ENCODE peak calls at places on chromosomes 16 and 17, in ten cellular contexts. B, E, Z, T, P, Y, K, O, A and F are unnamed samples.

GRCh38 chr17:63163158-63163520 is 197.1 kb downstream of the TANC2 start:
- DNase-seq in O (no peak), K (no peak), Z (no peak), P (no peak), B (no peak), A (no peak), Y (no peak), E (no peak), T (no peak), F (no peak)

GRCh38 chr17:81043725-81044427 is 8.9 kb downstream of the BAIAP2 start:
- DNase-seq in K (peak; percentile 70), E (no peak), Y (no peak), P (no peak), T (no peak), B (no peak), Z (no peak), O (no peak), A (no peak), F (peak; percentile 59)

GRCh38 chr17:29593546-29594440 is 861 bp downstream of the ANKRD13B start:
- DNase-seq in K (peak; percentile 31), O (no peak), Y (peak; percentile 60), E (no peak), Z (no peak), A (peak; percentile 15), B (no peak), T (no peak), P (no peak), F (peak; percentile 41)

GRCh38 chr17:81993726-81994592 is 16.5 kb downstream of the ASPSCR1 start:
- DNase-seq in O (no peak), E (no peak), B (no peak), T (no peak), K (no peak), A (no peak), P (no peak), Z (no peak), Y (no peak), F (no peak)

GRCh38 chr16:68978303-68978954 is 127.0 kb upstream of the HAS3 start:
- DNase-seq in B (no peak), A (no peak), P (no peak), Z (no peak), E (no peak), K (no peak), O (no peak), Y (no peak), T (no peak), F (peak; percentile 40)

GRCh38 chr17:2854662-2855061 is 58.4 kb downstream of the RAP1GAP2 start:
- DNase-seq in B (no peak), A (no peak), E (no peak), K (peak; percentile 50), O (no peak), P (no peak), Y (no peak), T (peak; percentile 6), Z (no peak), F (no peak)

GRCh38 chr16:85360323-85361277 is 248.3 kb upstream of the CIBAR2 start:
- DNase-seq in Y (peak; percentile 10), B (no peak), T (peak; percentile 88), Z (no peak), P (no peak), E (no peak), O (peak; percentile 92), A (peak; percentile 96), K (no peak), F (peak; percentile 50)

GRCh38 chr16:10120953-10121352 is 61.3 kb downstream of the GRIN2A start:
- DNase-seq in A (no peak), Z (no peak), O (no peak), B (no peak), P (no peak), Y (no peak), E (no peak), K (no peak), T (no peak), F (no peak)

GRCh38 chr17:35433075-35433894 is 985 bp upstream of the SLFN12 start:
- DNase-seq in E (no peak), B (peak; percentile 75), P (no peak), A (no peak), Y (peak; percentile 82), K (peak; percentile 86), Z (peak; percentile 96), O (no peak), T (no peak), F (peak; percentile 97)

GRCh38 chr17:61488878-61489718 is 36.9 kb downstream of the TBX4 start:
- DNase-seq in T (no peak), Z (no peak), B (no peak), O (peak; percentile 79), A (no peak), P (no peak), Y (no peak), K (no peak), E (no peak), F (no peak)

GRCh38 chr16:31186930-31187807 is 7.2 kb downstream of the FUS start:
- DNase-seq in Y (no peak), Z (no peak), O (no peak), A (no peak), E (no peak), K (no peak), P (no peak), B (no peak), T (no peak), F (no peak)

GRCh38 chr16:4404247-4404966 is 12.0 kb downstream of the CORO7 start:
- DNase-seq in P (no peak), E (no peak), O (peak; percentile 55), T (no peak), Y (peak; percentile 47), K (peak; percentile 57), Z (no peak), B (no peak), A (no peak), F (peak; percentile 65)

GRCh38 chr17:53736516-53737274 is 86.0 kb upstream of the KIF2B start:
- DNase-seq in B (no peak), O (no peak), K (no peak), Z (no peak), P (no peak), A (no peak), T (no peak), Y (no peak), E (no peak), F (no peak)

GRCh38 chr16:12673466-12673865 is 130.2 kb downstream of the CPPED1 start:
- DNase-seq in O (no peak), P (no peak), A (no peak), T (no peak), K (no peak), E (no peak), B (no peak), Y (no peak), Z (no peak), F (no peak)

GRCh38 chr16:57194512-57194911 is 8.4 kb downstream of the RSPRY1 start:
- DNase-seq in Z (peak; percentile 89), A (no peak), E (no peak), B (no peak), T (no peak), K (no peak), O (no peak), P (no peak), Y (no peak), F (peak; percentile 95)

GRCh38 chr17:8430966-8431365 is 4.7 kb upstream of the NDEL1 start:
- DNase-seq in O (no peak), T (no peak), A (no peak), E (no peak), Z (no peak), K (peak; percentile 92), B (no peak), P (no peak), Y (no peak), F (no peak)

GRCh38 chr17:40364121-40364861 is at the start of gene GJD3:
- DNase-seq in O (no peak), K (no peak), P (no peak), T (no peak), Z (no peak), E (no peak), B (no peak), A (no peak), Y (no peak), F (no peak)

GRCh38 chr17:2701161-2701995 is 10.2 kb downstream of the CLUH start:
- DNase-seq in E (no peak), K (no peak), A (no peak), O (peak; percentile 43), Y (no peak), Z (no peak), B (no peak), T (no peak), P (no peak), F (no peak)

GRCh38 chr16:11875721-11876120 is 24.4 kb upstream of the RSL1D1 start:
- DNase-seq in K (no peak), E (no peak), B (no peak), Y (no peak), O (no peak), P (no peak), T (no peak), A (no peak), Z (no peak), F (no peak)

GRCh38 chr16:47568355-47568754 is 107.2 kb downstream of the PHKB start:
- DNase-seq in A (no peak), Y (no peak), K (no peak), E (no peak), O (no peak), Z (no peak), B (no peak), T (no peak), P (no peak), F (no peak)

GRCh38 chr17:77345260-77345910 is 204.6 kb downstream of the SEC14L1 start:
- DNase-seq in P (no peak), Y (no peak), E (no peak), Z (no peak), O (no peak), K (no peak), B (no peak), A (no peak), T (no peak), F (no peak)

GRCh38 chr16:84686702-84687298 is 13.0 kb upstream of the USP10 start:
- DNase-seq in Z (no peak), T (no peak), E (no peak), Y (no peak), K (no peak), A (no peak), B (no peak), O (no peak), P (no peak), F (no peak)

GRCh38 chr16:79336437-79337229 is 263.9 kb downstream of the MAF start:
- DNase-seq in K (no peak), A (no peak), B (no peak), Z (no peak), E (no peak), T (no peak), Y (no peak), P (no peak), O (no peak), F (peak; percentile 49)

GRCh38 chr16:942436-943060 is 28.2 kb downstream of the LMF1 start:
- DNase-seq in Y (no peak), E (no peak), Z (no peak), A (no peak), K (no peak), B (no peak), O (no peak), P (no peak), T (no peak), F (no peak)

GRCh38 chr16:78902291-78902690 is 698.2 kb downstream of the MAF start:
- DNase-seq in T (no peak), K (no peak), O (no peak), Z (no peak), Y (no peak), A (no peak), P (no peak), B (no peak), E (no peak), F (no peak)

GRCh38 chr17:2396568-2397246 is 4.2 kb downstream of the MNT start:
- DNase-seq in B (no peak), T (no peak), A (no peak), O (peak; percentile 91), P (no peak), Z (peak; percentile 75), Y (peak; percentile 69), K (peak; percentile 95), E (peak; percentile 55), F (peak; percentile 100)

GRCh38 chr17:67602439-67602838 is 115.3 kb upstream of the NOL11 start:
- DNase-seq in Z (no peak), K (no peak), E (no peak), P (no peak), T (no peak), B (no peak), O (no peak), Y (no peak), A (no peak), F (no peak)

GRCh38 chr16:4945560-4946502 is 8.9 kb upstream of the PPL start:
- DNase-seq in A (no peak), Z (no peak), O (no peak), E (no peak), T (no peak), P (no peak), K (peak; percentile 45), Y (no peak), B (no peak), F (peak; percentile 62)